ENCODE peak calls at places on chromosomes 7 and 10, in eight cellular contexts. U, P, R, O, T, G, A and W are unnamed samples. For H3K4me1, the result is how much of the 10 kb centered on the place peaks cover.

GRCh38 chr10:16735626-16736025 is 81.6 kb downstream of the RSU1 start:
- DNase-seq in U (no peak), P (no peak), R (no peak), O (no peak), T (no peak), G (no peak), A (no peak), W (no peak)

GRCh38 chr7:41107938-41108448 is 594.9 kb downstream of the INHBA start:
- DNase-seq in U (no peak), P (peak), R (no peak), O (no peak), T (no peak), G (no peak), A (no peak), W (no peak)

GRCh38 chr7:41385996-41386395 is 316.9 kb downstream of the INHBA start:
- DNase-seq in U (no peak), P (no peak), R (no peak), O (no peak), T (no peak), G (no peak), A (no peak), W (no peak)

GRCh38 chr7:68821846-68822245 is 776.4 kb upstream of the AUTS2 start:
- DNase-seq in U (no peak), P (no peak), R (no peak), O (no peak), T (no peak), G (no peak), A (no peak), W (no peak)

GRCh38 chr7:121046893-121047468 is 58.5 kb downstream of the CPED1 start:
- DNase-seq in U (no peak), P (no peak), R (no peak), O (no peak), T (no peak), G (no peak), A (no peak), W (no peak)

GRCh38 chr10:14654821-14655382 is 119.8 kb downstream of the FAM107B start:
- DNase-seq in U (no peak), P (no peak), R (no peak), O (no peak), T (no peak), G (no peak), A (no peak), W (no peak)

GRCh38 chr10:101289541-101289940 is 60.3 kb upstream of the LBX1 start:
- DNase-seq in U (no peak), P (no peak), R (no peak), O (no peak), T (no peak), G (no peak), A (no peak), W (no peak)

GRCh38 chr10:88920198-88920597 is 32.4 kb downstream of the ACTA2 start:
- DNase-seq in U (no peak), P (no peak), R (no peak), O (no peak), T (no peak), G (no peak), A (no peak), W (no peak)

GRCh38 chr7:132292803-132293202 is 283.5 kb downstream of the PLXNA4 start:
- DNase-seq in U (no peak), P (no peak), R (no peak), O (no peak), T (no peak), G (no peak), A (no peak), W (no peak)

GRCh38 chr7:64876792-64877713 is 26.0 kb upstream of the ZNF273 start:
- DNase-seq in U (peak), P (no peak), R (peak), O (no peak), T (peak), G (no peak), A (peak), W (no peak)

GRCh38 chr10:129498680-129499079 is 31.6 kb downstream of the MGMT start:
- DNase-seq in U (no peak), P (no peak), R (no peak), O (no peak), T (no peak), G (no peak), A (no peak), W (no peak)

GRCh38 chr10:129501652-129502436 is 34.8 kb downstream of the MGMT start:
- DNase-seq in U (no peak), P (no peak), R (no peak), O (no peak), T (peak), G (no peak), A (no peak), W (no peak)

GRCh38 chr10:129505500-129506075 is 38.5 kb downstream of the MGMT start:
- DNase-seq in U (no peak), P (no peak), R (no peak), O (no peak), T (no peak), G (no peak), A (no peak), W (no peak)

GRCh38 chr10:129500617-129501339 is 33.7 kb downstream of the MGMT start:
- DNase-seq in U (no peak), P (no peak), R (no peak), O (no peak), T (no peak), G (no peak), A (no peak), W (no peak)

GRCh38 chr10:129502448-129502847 is 35.4 kb downstream of the MGMT start:
- DNase-seq in U (no peak), P (no peak), R (no peak), O (no peak), T (no peak), G (no peak), A (no peak), W (no peak)
- H3K4me1 ChIP-seq in U (under half), P (under half), R (under half), O (under half), T (under half), G (under half), A (under half), W (under half)

GRCh38 chr10:95478935-95479334 is 82.2 kb downstream of the SORBS1 start:
- DNase-seq in U (no peak), P (no peak), R (no peak), O (no peak), T (no peak), G (no peak), A (no peak), W (no peak)
- H3K4me1 ChIP-seq in U (half or more), P (under half), R (half or more), O (half or more), T (half or more), G (half or more), A (half or more), W (under half)

GRCh38 chr10:22658745-22659410 is 55.5 kb downstream of the PIP4K2A start:
- DNase-seq in U (no peak), P (no peak), R (no peak), O (no peak), T (no peak), G (no peak), A (no peak), W (no peak)
- H3K4me1 ChIP-seq in U (under half), P (under half), R (under half), O (under half), T (under half), G (half or more), A (under half), W (half or more)

DNA sequence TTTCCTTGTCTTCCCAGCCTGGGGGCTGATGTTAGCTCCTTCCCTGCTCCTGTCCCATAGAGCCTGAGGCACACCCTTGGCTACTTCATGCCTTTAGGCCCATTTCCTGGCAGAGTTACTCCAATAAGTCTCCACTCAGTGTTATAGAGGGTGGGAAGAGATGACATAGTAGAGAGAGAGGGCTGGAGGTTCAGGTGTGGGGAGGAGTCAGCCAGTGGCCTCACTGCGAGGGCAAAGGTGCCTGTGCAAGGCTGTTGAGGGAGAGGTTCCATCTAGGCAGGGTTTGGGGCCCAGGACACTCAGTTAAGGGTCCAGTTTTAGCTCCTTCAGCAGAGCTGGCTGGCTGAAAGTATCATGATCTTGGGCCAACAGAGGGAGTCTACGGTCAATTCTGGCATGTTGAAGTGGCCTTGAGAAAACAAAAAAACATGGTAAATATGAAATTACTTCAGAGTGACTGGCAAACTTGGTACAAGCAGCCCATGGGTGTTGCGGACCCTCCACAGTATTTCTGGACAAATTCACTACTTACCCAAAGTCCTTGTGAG is 67.9 kb downstream of the ZNF783 start:
- DNase-seq in U (no peak), P (peak), R (no peak), O (no peak), T (no peak), G (no peak), A (no peak), W (no peak)
- H3K4me1 ChIP-seq in U (under half), P (under half), R (under half), O (under half), T (under half), G (under half), A (under half), W (under half)